ENCODE peak calls at places on chromosomes 2 and 18, in four cellular contexts. One of them, this sample, is unnamed.

GRCh38 chr18:499351-500229 is 911 bp downstream of the COLEC12 start:
- DNase-seq in lung microvascular endothelial cell: peak; percentile 64
- DNase-seq in iPS-NIHi11: no peak
- DNase-seq in Peyer's patch: no peak
- DNase-seq in this sample: peak; percentile 65

GRCh38 chr2:98786179-98786578 is 55.2 kb upstream of the MGAT4A start:
- DNase-seq in Peyer's patch: no peak
- DNase-seq in iPS-NIHi11: no peak
- DNase-seq in lung microvascular endothelial cell: no peak
- DNase-seq in this sample: no peak

GRCh38 chr2:51720826-51721225 is 688.9 kb upstream of the NRXN1 start:
- DNase-seq in lung microvascular endothelial cell: no peak
- DNase-seq in iPS-NIHi11: no peak
- DNase-seq in Peyer's patch: no peak
- DNase-seq in this sample: no peak

GRCh38 chr2:71474744-71475421 is 21.5 kb downstream of the DYSF start:
- DNase-seq in iPS-NIHi11: no peak
- DNase-seq in lung microvascular endothelial cell: peak; percentile 62
- DNase-seq in Peyer's patch: no peak
- DNase-seq in this sample: no peak

GRCh38 chr2:135245055-135245454 is 193.0 kb downstream of the RAB3GAP1 start:
- DNase-seq in Peyer's patch: no peak
- DNase-seq in iPS-NIHi11: peak; percentile 10
- DNase-seq in lung microvascular endothelial cell: peak; percentile 90
- DNase-seq in this sample: no peak

GRCh38 chr2:70995227-70995729 is 605 bp upstream of the TEX261 start:
- DNase-seq in Peyer's patch: peak; percentile 73
- DNase-seq in lung microvascular endothelial cell: peak; percentile 26
- DNase-seq in iPS-NIHi11: peak; percentile 55
- DNase-seq in this sample: peak; percentile 35

GRCh38 chr18:2570772-2571199 is 519 bp downstream of the METTL4 start:
- DNase-seq in iPS-NIHi11: peak; percentile 76
- DNase-seq in lung microvascular endothelial cell: peak; percentile 74
- DNase-seq in Peyer's patch: peak; percentile 72
- DNase-seq in this sample: peak; percentile 73

GRCh38 chr2:130337735-130338325 is 4.9 kb upstream of the IMP4 start:
- DNase-seq in Peyer's patch: no peak
- DNase-seq in lung microvascular endothelial cell: peak; percentile 52
- DNase-seq in iPS-NIHi11: no peak
- DNase-seq in this sample: no peak

GRCh38 chr2:147250652-147251356 is 594.0 kb upstream of the ACVR2A start:
- DNase-seq in Peyer's patch: no peak
- DNase-seq in iPS-NIHi11: no peak
- DNase-seq in lung microvascular endothelial cell: no peak
- DNase-seq in this sample: no peak

GRCh38 chr18:31684279-31685096 is at the start of gene B4GALT6:
- DNase-seq in Peyer's patch: no peak
- DNase-seq in iPS-NIHi11: peak; percentile 81
- DNase-seq in lung microvascular endothelial cell: peak; percentile 42
- DNase-seq in this sample: peak; percentile 74

GRCh38 chr2:31428001-31428418 is 13.5 kb upstream of the XDH start:
- DNase-seq in Peyer's patch: no peak
- DNase-seq in iPS-NIHi11: peak; percentile 24
- DNase-seq in lung microvascular endothelial cell: no peak
- DNase-seq in this sample: no peak

GRCh38 chr2:121902616-121903015 is 147.2 kb downstream of the TSN start:
- DNase-seq in Peyer's patch: no peak
- DNase-seq in lung microvascular endothelial cell: no peak
- DNase-seq in iPS-NIHi11: no peak
- DNase-seq in this sample: no peak

GRCh38 chr2:20050712-20051517 is 513 bp downstream of the LAPTM4A start:
- DNase-seq in iPS-NIHi11: peak; percentile 49
- DNase-seq in Peyer's patch: peak; percentile 41
- DNase-seq in lung microvascular endothelial cell: peak; percentile 76
- DNase-seq in this sample: peak; percentile 47

GRCh38 chr2:47512581-47513083 is 109.7 kb downstream of the MSH2 start:
- DNase-seq in lung microvascular endothelial cell: peak; percentile 47
- DNase-seq in iPS-NIHi11: peak; percentile 54
- DNase-seq in Peyer's patch: no peak
- DNase-seq in this sample: no peak

GRCh38 chr18:63128242-63128967 is 191.2 kb downstream of the BCL2 start:
- DNase-seq in lung microvascular endothelial cell: no peak
- DNase-seq in Peyer's patch: no peak
- DNase-seq in iPS-NIHi11: no peak
- DNase-seq in this sample: no peak

GRCh38 chr2:60359569-60359968 is 193.9 kb downstream of the BCL11A start:
- DNase-seq in iPS-NIHi11: no peak
- DNase-seq in Peyer's patch: no peak
- DNase-seq in lung microvascular endothelial cell: no peak
- DNase-seq in this sample: no peak

GRCh38 chr2:144274131-144274530 is 245.8 kb downstream of the ZEB2 start:
- DNase-seq in Peyer's patch: no peak
- DNase-seq in iPS-NIHi11: no peak
- DNase-seq in lung microvascular endothelial cell: peak; percentile 72
- DNase-seq in this sample: no peak

GRCh38 chr2:217086038-217086522 is 226.2 kb upstream of the TNP1 start:
- DNase-seq in lung microvascular endothelial cell: no peak
- DNase-seq in Peyer's patch: no peak
- DNase-seq in iPS-NIHi11: no peak
- DNase-seq in this sample: no peak

GRCh38 chr2:234974501-234975385 is 22.9 kb downstream of the SH3BP4 start:
- DNase-seq in Peyer's patch: no peak
- DNase-seq in iPS-NIHi11: peak; percentile 41
- DNase-seq in lung microvascular endothelial cell: peak; percentile 82
- DNase-seq in this sample: no peak

GRCh38 chr2:238220892-238221521 is 17.5 kb upstream of the ILKAP start:
- DNase-seq in iPS-NIHi11: no peak
- DNase-seq in lung microvascular endothelial cell: no peak
- DNase-seq in Peyer's patch: no peak
- DNase-seq in this sample: no peak

GRCh38 chr2:120224256-120224655 is 1.1 kb upstream of the TMEM185B start:
- DNase-seq in lung microvascular endothelial cell: no peak
- DNase-seq in iPS-NIHi11: no peak
- DNase-seq in Peyer's patch: no peak
- DNase-seq in this sample: no peak

GRCh38 chr2:119011162-119011909 is 69.3 kb downstream of the MARCO start:
- DNase-seq in iPS-NIHi11: peak; percentile 89
- DNase-seq in lung microvascular endothelial cell: peak; percentile 49
- DNase-seq in Peyer's patch: no peak
- DNase-seq in this sample: peak; percentile 86

GRCh38 chr2:98908909-98909308 is 27.1 kb downstream of the CRACDL start:
- DNase-seq in iPS-NIHi11: no peak
- DNase-seq in lung microvascular endothelial cell: peak; percentile 81
- DNase-seq in Peyer's patch: no peak
- DNase-seq in this sample: no peak

GRCh38 chr2:58137856-58138255 is 91.2 kb downstream of the VRK2 start:
- DNase-seq in Peyer's patch: no peak
- DNase-seq in lung microvascular endothelial cell: peak; percentile 90
- DNase-seq in iPS-NIHi11: no peak
- DNase-seq in this sample: no peak

GRCh38 chr2:236730393-236730792 is 160.8 kb downstream of the ACKR3 start:
- DNase-seq in Peyer's patch: no peak
- DNase-seq in iPS-NIHi11: no peak
- DNase-seq in lung microvascular endothelial cell: no peak
- DNase-seq in this sample: no peak

GRCh38 chr18:59268127-59268721 is 5.0 kb downstream of the RAX start:
- DNase-seq in iPS-NIHi11: no peak
- DNase-seq in Peyer's patch: no peak
- DNase-seq in lung microvascular endothelial cell: no peak
- DNase-seq in this sample: no peak